ENCODE peak calls at places on chromosome 2, in seven cellular contexts. One of them, this sample, is unnamed.
A peak's percentile ranks its signal among the peaks of the same experiment; 100 is the strongest.

GRCh38 chr2:12286347-12286746 is 430.4 kb upstream of the TRIB2 start:
- DNase-seq in activated CD8-positive, alpha-beta T cell treated with anti-CD3 and anti-CD28 coated beads for 36 hours: no peak
- DNase-seq in neural crest cell: no peak
- DNase-seq in cardiac muscle cell: no peak
- DNase-seq in GM12865: no peak
- DNase-seq in gastrocnemius medialis: no peak
- DNase-seq in fibroblast of mammary gland: no peak
- DNase-seq in this sample: no peak

GRCh38 chr2:159285433-159285832 is 1.1 kb downstream of the WDSUB1 start:
- DNase-seq in activated CD8-positive, alpha-beta T cell treated with anti-CD3 and anti-CD28 coated beads for 36 hours: no peak
- DNase-seq in neural crest cell: no peak
- DNase-seq in cardiac muscle cell: no peak
- DNase-seq in GM12865: no peak
- DNase-seq in gastrocnemius medialis: no peak
- DNase-seq in fibroblast of mammary gland: no peak
- DNase-seq in this sample: no peak

GRCh38 chr2:189163889-189164288 is 15.7 kb downstream of the COL5A2 start:
- DNase-seq in activated CD8-positive, alpha-beta T cell treated with anti-CD3 and anti-CD28 coated beads for 36 hours: no peak
- DNase-seq in neural crest cell: no peak
- DNase-seq in cardiac muscle cell: peak; percentile 56
- DNase-seq in GM12865: no peak
- DNase-seq in gastrocnemius medialis: no peak
- DNase-seq in fibroblast of mammary gland: peak; percentile 61
- DNase-seq in this sample: no peak

GRCh38 chr2:122670932-122671331 is 915.5 kb downstream of the TSN start:
- DNase-seq in activated CD8-positive, alpha-beta T cell treated with anti-CD3 and anti-CD28 coated beads for 36 hours: no peak
- DNase-seq in neural crest cell: no peak
- DNase-seq in cardiac muscle cell: no peak
- DNase-seq in GM12865: no peak
- DNase-seq in gastrocnemius medialis: no peak
- DNase-seq in fibroblast of mammary gland: no peak
- DNase-seq in this sample: no peak

GRCh38 chr2:140905078-140905781 is 1225.6 kb downstream of the LRP1B start:
- DNase-seq in activated CD8-positive, alpha-beta T cell treated with anti-CD3 and anti-CD28 coated beads for 36 hours: no peak
- DNase-seq in neural crest cell: no peak
- DNase-seq in cardiac muscle cell: no peak
- DNase-seq in GM12865: no peak
- DNase-seq in gastrocnemius medialis: no peak
- DNase-seq in fibroblast of mammary gland: no peak
- DNase-seq in this sample: no peak

GRCh38 chr2:30662268-30663131 is 144.7 kb downstream of the CAPN13 start:
- DNase-seq in activated CD8-positive, alpha-beta T cell treated with anti-CD3 and anti-CD28 coated beads for 36 hours: no peak
- DNase-seq in neural crest cell: no peak
- DNase-seq in cardiac muscle cell: no peak
- DNase-seq in GM12865: no peak
- DNase-seq in gastrocnemius medialis: no peak
- DNase-seq in fibroblast of mammary gland: peak; percentile 39
- DNase-seq in this sample: no peak

GRCh38 chr2:51120754-51121280 is 88.9 kb upstream of the NRXN1 start:
- DNase-seq in activated CD8-positive, alpha-beta T cell treated with anti-CD3 and anti-CD28 coated beads for 36 hours: no peak
- DNase-seq in neural crest cell: no peak
- DNase-seq in cardiac muscle cell: no peak
- DNase-seq in GM12865: no peak
- DNase-seq in gastrocnemius medialis: no peak
- DNase-seq in fibroblast of mammary gland: no peak
- DNase-seq in this sample: no peak

GRCh38 chr2:118430510-118431187 is 342.4 kb downstream of the INSIG2 start:
- DNase-seq in activated CD8-positive, alpha-beta T cell treated with anti-CD3 and anti-CD28 coated beads for 36 hours: no peak
- DNase-seq in neural crest cell: no peak
- DNase-seq in cardiac muscle cell: peak; percentile 5
- DNase-seq in GM12865: no peak
- DNase-seq in gastrocnemius medialis: no peak
- DNase-seq in fibroblast of mammary gland: peak; percentile 96
- DNase-seq in this sample: no peak

GRCh38 chr2:149020432-149020851 is 18.1 kb upstream of the LYPD6B start:
- DNase-seq in activated CD8-positive, alpha-beta T cell treated with anti-CD3 and anti-CD28 coated beads for 36 hours: no peak
- DNase-seq in neural crest cell: no peak
- DNase-seq in cardiac muscle cell: no peak
- DNase-seq in GM12865: peak; percentile 94
- DNase-seq in gastrocnemius medialis: no peak
- DNase-seq in fibroblast of mammary gland: no peak
- DNase-seq in this sample: no peak

GRCh38 chr2:69764286-69765058 is 22.5 kb downstream of the ANXA4 start:
- DNase-seq in activated CD8-positive, alpha-beta T cell treated with anti-CD3 and anti-CD28 coated beads for 36 hours: no peak
- DNase-seq in neural crest cell: no peak
- DNase-seq in cardiac muscle cell: no peak
- DNase-seq in GM12865: peak; percentile 38
- DNase-seq in gastrocnemius medialis: no peak
- DNase-seq in fibroblast of mammary gland: peak; percentile 38
- DNase-seq in this sample: no peak

GRCh38 chr2:212940816-212941215 is 210.6 kb downstream of the IKZF2 start:
- DNase-seq in activated CD8-positive, alpha-beta T cell treated with anti-CD3 and anti-CD28 coated beads for 36 hours: no peak
- DNase-seq in neural crest cell: no peak
- DNase-seq in cardiac muscle cell: peak; percentile 66
- DNase-seq in GM12865: no peak
- DNase-seq in gastrocnemius medialis: peak; percentile 15
- DNase-seq in fibroblast of mammary gland: peak; percentile 50
- DNase-seq in this sample: no peak

GRCh38 chr2:32043561-32043960 is 4.0 kb upstream of the DPY30 start:
- DNase-seq in activated CD8-positive, alpha-beta T cell treated with anti-CD3 and anti-CD28 coated beads for 36 hours: no peak
- DNase-seq in neural crest cell: no peak
- DNase-seq in cardiac muscle cell: no peak
- DNase-seq in GM12865: no peak
- DNase-seq in gastrocnemius medialis: no peak
- DNase-seq in fibroblast of mammary gland: no peak
- DNase-seq in this sample: no peak

GRCh38 chr2:195859513-195859912 is 202.5 kb downstream of the SLC39A10 start:
- DNase-seq in activated CD8-positive, alpha-beta T cell treated with anti-CD3 and anti-CD28 coated beads for 36 hours: no peak
- DNase-seq in neural crest cell: no peak
- DNase-seq in cardiac muscle cell: no peak
- DNase-seq in GM12865: no peak
- DNase-seq in gastrocnemius medialis: no peak
- DNase-seq in fibroblast of mammary gland: no peak
- DNase-seq in this sample: no peak

GRCh38 chr2:165601866-165602636 is 132.6 kb downstream of the CSRNP3 start:
- DNase-seq in activated CD8-positive, alpha-beta T cell treated with anti-CD3 and anti-CD28 coated beads for 36 hours: no peak
- DNase-seq in neural crest cell: no peak
- DNase-seq in cardiac muscle cell: peak; percentile 81
- DNase-seq in GM12865: no peak
- DNase-seq in gastrocnemius medialis: no peak
- DNase-seq in fibroblast of mammary gland: peak; percentile 82
- DNase-seq in this sample: no peak

GRCh38 chr2:224882291-224883171 is 159.7 kb downstream of the DOCK10 start:
- DNase-seq in activated CD8-positive, alpha-beta T cell treated with anti-CD3 and anti-CD28 coated beads for 36 hours: no peak
- DNase-seq in neural crest cell: no peak
- DNase-seq in cardiac muscle cell: peak; percentile 72
- DNase-seq in GM12865: no peak
- DNase-seq in gastrocnemius medialis: no peak
- DNase-seq in fibroblast of mammary gland: peak; percentile 97
- DNase-seq in this sample: no peak

GRCh38 chr2:226813148-226813701 is 13.6 kb upstream of the IRS1 start:
- DNase-seq in activated CD8-positive, alpha-beta T cell treated with anti-CD3 and anti-CD28 coated beads for 36 hours: peak; percentile 24
- DNase-seq in neural crest cell: no peak
- DNase-seq in cardiac muscle cell: no peak
- DNase-seq in GM12865: no peak
- DNase-seq in gastrocnemius medialis: no peak
- DNase-seq in fibroblast of mammary gland: no peak
- DNase-seq in this sample: no peak
- TF ChIP-seq CTCF in activated CD8-positive, alpha-beta T cell treated with anti-CD3 and anti-CD28 coated beads for 36 hours: peak; percentile 30
- TF ChIP-seq CTCF in neural crest cell: peak; percentile 40
- TF ChIP-seq CTCF in cardiac muscle cell: peak; percentile 45
- TF ChIP-seq CTCF in GM12865: peak; percentile 56
- TF ChIP-seq CTCF in gastrocnemius medialis: no peak
- TF ChIP-seq CTCF in fibroblast of mammary gland: peak; percentile 71
- TF ChIP-seq CTCF in this sample: peak; percentile 33

GRCh38 chr2:135998842-135999241 is 13.4 kb upstream of the DARS1 start:
- DNase-seq in activated CD8-positive, alpha-beta T cell treated with anti-CD3 and anti-CD28 coated beads for 36 hours: no peak
- DNase-seq in neural crest cell: no peak
- DNase-seq in cardiac muscle cell: no peak
- DNase-seq in GM12865: no peak
- DNase-seq in gastrocnemius medialis: no peak
- DNase-seq in fibroblast of mammary gland: no peak
- DNase-seq in this sample: no peak

GRCh38 chr2:135994281-135994680 is 8.9 kb upstream of the DARS1 start:
- DNase-seq in activated CD8-positive, alpha-beta T cell treated with anti-CD3 and anti-CD28 coated beads for 36 hours: no peak
- DNase-seq in neural crest cell: no peak
- DNase-seq in cardiac muscle cell: no peak
- DNase-seq in GM12865: no peak
- DNase-seq in gastrocnemius medialis: no peak
- DNase-seq in fibroblast of mammary gland: no peak
- DNase-seq in this sample: no peak

GRCh38 chr2:135999899-136000298 is 14.5 kb upstream of the DARS1 start:
- DNase-seq in activated CD8-positive, alpha-beta T cell treated with anti-CD3 and anti-CD28 coated beads for 36 hours: no peak
- DNase-seq in neural crest cell: no peak
- DNase-seq in cardiac muscle cell: no peak
- DNase-seq in GM12865: no peak
- DNase-seq in gastrocnemius medialis: no peak
- DNase-seq in fibroblast of mammary gland: no peak
- DNase-seq in this sample: no peak

GRCh38 chr2:135996304-135996703 is 10.9 kb upstream of the DARS1 start:
- DNase-seq in activated CD8-positive, alpha-beta T cell treated with anti-CD3 and anti-CD28 coated beads for 36 hours: peak; percentile 36
- DNase-seq in neural crest cell: no peak
- DNase-seq in cardiac muscle cell: no peak
- DNase-seq in GM12865: no peak
- DNase-seq in gastrocnemius medialis: no peak
- DNase-seq in fibroblast of mammary gland: no peak
- DNase-seq in this sample: no peak

DNA sequence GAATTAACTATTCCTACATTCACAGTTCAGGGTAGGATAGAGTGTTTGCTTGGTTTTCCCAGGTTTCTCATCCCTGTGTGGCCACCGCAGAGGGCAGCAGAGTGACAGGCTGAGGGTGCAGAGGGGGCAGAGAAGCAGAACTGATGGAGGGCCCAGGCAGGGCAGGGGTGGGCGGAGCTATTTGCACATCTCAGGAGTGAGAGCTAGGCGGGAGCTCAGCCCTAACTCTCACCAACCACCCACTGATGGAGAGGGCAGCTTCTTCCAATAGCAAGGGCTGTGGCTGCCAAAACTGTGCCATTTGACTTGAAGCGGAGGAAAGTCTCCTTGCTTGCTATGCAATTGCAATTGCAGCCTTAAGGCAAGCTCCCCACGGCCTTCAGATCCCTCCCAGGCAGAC is 12.0 kb upstream of the DARS1 start:
- DNase-seq in activated CD8-positive, alpha-beta T cell treated with anti-CD3 and anti-CD28 coated beads for 36 hours: peak; percentile 52
- DNase-seq in neural crest cell: peak; percentile 64
- DNase-seq in cardiac muscle cell: no peak
- DNase-seq in GM12865: peak; percentile 32
- DNase-seq in gastrocnemius medialis: no peak
- DNase-seq in fibroblast of mammary gland: no peak
- DNase-seq in this sample: peak; percentile 32
- TF ChIP-seq CTCF in activated CD8-positive, alpha-beta T cell treated with anti-CD3 and anti-CD28 coated beads for 36 hours: no peak
- TF ChIP-seq CTCF in neural crest cell: peak; percentile 45
- TF ChIP-seq CTCF in cardiac muscle cell: no peak
- TF ChIP-seq CTCF in GM12865: no peak
- TF ChIP-seq CTCF in gastrocnemius medialis: no peak
- TF ChIP-seq CTCF in fibroblast of mammary gland: no peak
- TF ChIP-seq CTCF in this sample: no peak

GRCh38 chr2:227377461-227378351 is 1.4 kb downstream of the TM4SF20 start:
- DNase-seq in activated CD8-positive, alpha-beta T cell treated with anti-CD3 and anti-CD28 coated beads for 36 hours: no peak
- DNase-seq in neural crest cell: no peak
- DNase-seq in cardiac muscle cell: no peak
- DNase-seq in GM12865: peak; percentile 26
- DNase-seq in gastrocnemius medialis: no peak
- DNase-seq in fibroblast of mammary gland: no peak
- DNase-seq in this sample: no peak
- TF ChIP-seq CTCF in activated CD8-positive, alpha-beta T cell treated with anti-CD3 and anti-CD28 coated beads for 36 hours: no peak
- TF ChIP-seq CTCF in neural crest cell: no peak
- TF ChIP-seq CTCF in cardiac muscle cell: peak; percentile 10
- TF ChIP-seq CTCF in GM12865: peak; percentile 26
- TF ChIP-seq CTCF in gastrocnemius medialis: no peak
- TF ChIP-seq CTCF in fibroblast of mammary gland: peak; percentile 14
- TF ChIP-seq CTCF in this sample: no peak

GRCh38 chr2:19472579-19472978 is 114.2 kb upstream of the OSR1 start:
- DNase-seq in activated CD8-positive, alpha-beta T cell treated with anti-CD3 and anti-CD28 coated beads for 36 hours: no peak
- DNase-seq in neural crest cell: no peak
- DNase-seq in cardiac muscle cell: no peak
- DNase-seq in GM12865: no peak
- DNase-seq in gastrocnemius medialis: no peak
- DNase-seq in fibroblast of mammary gland: no peak
- DNase-seq in this sample: no peak
- TF ChIP-seq CTCF in activated CD8-positive, alpha-beta T cell treated with anti-CD3 and anti-CD28 coated beads for 36 hours: no peak
- TF ChIP-seq CTCF in neural crest cell: no peak
- TF ChIP-seq CTCF in cardiac muscle cell: no peak
- TF ChIP-seq CTCF in GM12865: no peak
- TF ChIP-seq CTCF in gastrocnemius medialis: no peak
- TF ChIP-seq CTCF in fibroblast of mammary gland: no peak
- TF ChIP-seq CTCF in this sample: no peak

DNA sequence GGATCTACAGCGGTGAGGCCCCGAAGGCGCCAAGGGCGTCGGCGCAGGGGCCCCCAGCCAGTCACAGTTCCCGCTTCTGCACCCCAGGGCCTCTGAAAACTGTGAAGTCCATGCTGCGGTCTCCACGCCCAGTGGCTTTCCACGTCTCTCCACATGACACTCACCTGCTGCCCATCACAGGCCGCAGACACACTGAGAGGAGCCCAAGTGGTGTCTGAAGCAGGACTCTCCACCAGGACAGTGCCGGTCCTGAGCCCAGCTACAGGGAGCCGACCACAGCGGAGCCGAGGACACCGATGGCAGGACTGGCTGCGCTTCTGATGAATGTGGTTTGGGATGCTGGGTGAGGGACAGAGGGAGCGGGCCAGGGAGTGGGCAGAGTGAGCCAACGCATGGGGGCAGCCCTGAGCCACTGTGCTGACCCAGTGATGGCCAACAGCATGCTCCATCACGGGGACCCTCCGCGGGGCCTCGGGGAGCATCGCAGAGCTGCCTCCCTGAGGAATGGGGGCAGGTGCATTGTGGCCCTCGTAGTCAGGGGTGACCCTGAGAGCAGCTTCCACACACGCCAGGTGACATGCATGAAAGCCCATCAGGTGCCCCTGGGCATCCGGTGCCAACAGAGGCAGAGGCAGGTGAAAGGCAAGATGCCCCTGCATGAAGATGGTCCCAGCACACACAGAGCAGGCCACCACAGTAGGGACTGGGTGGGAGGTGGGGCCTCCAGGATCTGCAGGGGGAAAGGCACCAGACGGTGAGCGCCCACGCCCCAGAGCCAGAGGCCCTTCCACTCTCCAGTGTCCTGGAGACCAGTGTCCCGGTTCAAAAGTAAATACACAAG is 116.6 kb downstream of the HDAC4 start:
- DNase-seq in activated CD8-positive, alpha-beta T cell treated with anti-CD3 and anti-CD28 coated beads for 36 hours: no peak
- DNase-seq in neural crest cell: no peak
- DNase-seq in cardiac muscle cell: no peak
- DNase-seq in GM12865: no peak
- DNase-seq in gastrocnemius medialis: peak; percentile 11
- DNase-seq in fibroblast of mammary gland: no peak
- DNase-seq in this sample: no peak
- TF ChIP-seq CTCF in activated CD8-positive, alpha-beta T cell treated with anti-CD3 and anti-CD28 coated beads for 36 hours: no peak
- TF ChIP-seq CTCF in neural crest cell: no peak
- TF ChIP-seq CTCF in cardiac muscle cell: no peak
- TF ChIP-seq CTCF in GM12865: no peak
- TF ChIP-seq CTCF in gastrocnemius medialis: no peak
- TF ChIP-seq CTCF in fibroblast of mammary gland: no peak
- TF ChIP-seq CTCF in this sample: no peak